ENCODE peak calls at places on chromosomes 5 and 9, in eight cellular contexts. C is breast epithelium, N is keratinocyte, G is OCI-LY7, K is lower lobe of right lung, S is uterus, O is cardiac muscle cell, F is psoas muscle. M is an unnamed sample.
A peak's percentile ranks its signal among the peaks of the same experiment; 100 is the strongest.

GRCh38 chr5:72195581-72195980 is 88.3 kb downstream of the MAP1B start:
- DNase-seq in G (no peak), N (no peak), F (no peak), C (no peak), O (no peak), K (no peak), S (no peak), M (no peak)

GRCh38 chr5:95781101-95781583 is 41.4 kb downstream of the GLRX start:
- DNase-seq in S (peak; percentile 85), G (peak; percentile 88), C (peak; percentile 79), K (peak; percentile 85), O (peak; percentile 83), N (no peak), F (peak; percentile 88), M (peak; percentile 82)

GRCh38 chr9:26685857-26686256 is 206.7 kb downstream of the CAAP1 start:
- DNase-seq in K (no peak), G (no peak), F (no peak), C (no peak), S (no peak), N (no peak), O (no peak), M (no peak)

GRCh38 chr5:135526924-135527323 is 8.8 kb downstream of the NEUROG1 start:
- DNase-seq in F (no peak), N (no peak), C (no peak), G (no peak), K (no peak), S (no peak), O (no peak), M (no peak)

GRCh38 chr5:146754621-146755020 is 123.9 kb downstream of the PPP2R2B start:
- DNase-seq in K (no peak), C (no peak), F (no peak), N (no peak), G (no peak), S (no peak), O (no peak), M (no peak)

GRCh38 chr5:36607114-36607561 is 732 bp downstream of the SLC1A3 start:
- DNase-seq in N (no peak), O (peak; percentile 72), G (no peak), K (peak; percentile 51), F (peak; percentile 63), C (no peak), S (no peak), M (peak; percentile 82)

GRCh38 chr9:37964740-37965081 is 60.8 kb upstream of the SLC25A51 start:
- DNase-seq in O (no peak), K (no peak), G (no peak), F (no peak), C (no peak), N (no peak), S (no peak), M (no peak)

GRCh38 chr5:55694152-55694830 is 17.8 kb downstream of the SLC38A9 start:
- DNase-seq in F (no peak), G (peak; percentile 54), S (no peak), C (no peak), K (no peak), N (no peak), O (peak; percentile 19), M (no peak)

GRCh38 chr5:117679046-117679445 is 1104.4 kb upstream of the SEMA6A start:
- DNase-seq in G (no peak), C (no peak), O (no peak), K (no peak), F (no peak), N (no peak), S (no peak), M (no peak)

GRCh38 chr9:121950441-121950840 is 142.7 kb downstream of the TTLL11 start:
- DNase-seq in G (no peak), O (no peak), K (no peak), N (no peak), S (no peak), F (no peak), C (no peak), M (no peak)

GRCh38 chr5:116135344-116135743 is 50.5 kb downstream of the COMMD10 start:
- DNase-seq in G (no peak), F (no peak), K (no peak), S (no peak), C (no peak), N (no peak), O (no peak), M (no peak)

GRCh38 chr5:14406554-14406849 is 175.1 kb upstream of the OTULINL start:
- DNase-seq in F (no peak), C (no peak), O (no peak), S (no peak), G (no peak), K (no peak), N (no peak), M (no peak)

GRCh38 chr9:85746309-85746708 is 4.6 kb upstream of the AGTPBP1 start:
- DNase-seq in F (no peak), K (no peak), S (no peak), G (no peak), O (no peak), C (no peak), N (no peak), M (no peak)

GRCh38 chr9:85745203-85745602 is 3.4 kb upstream of the AGTPBP1 start:
- DNase-seq in S (no peak), N (no peak), F (no peak), G (no peak), K (no peak), C (no peak), O (no peak), M (no peak)

GRCh38 chr9:85742630-85742928 is 825 bp upstream of the AGTPBP1 start:
- DNase-seq in S (no peak), O (no peak), G (no peak), C (no peak), N (no peak), F (no peak), K (no peak), M (no peak)

GRCh38 chr9:85743290-85744128 is 1.8 kb upstream of the AGTPBP1 start:
- DNase-seq in N (peak; percentile 64), F (peak; percentile 56), C (no peak), K (peak; percentile 80), O (no peak), S (no peak), G (no peak), M (peak; percentile 76)

DNA sequence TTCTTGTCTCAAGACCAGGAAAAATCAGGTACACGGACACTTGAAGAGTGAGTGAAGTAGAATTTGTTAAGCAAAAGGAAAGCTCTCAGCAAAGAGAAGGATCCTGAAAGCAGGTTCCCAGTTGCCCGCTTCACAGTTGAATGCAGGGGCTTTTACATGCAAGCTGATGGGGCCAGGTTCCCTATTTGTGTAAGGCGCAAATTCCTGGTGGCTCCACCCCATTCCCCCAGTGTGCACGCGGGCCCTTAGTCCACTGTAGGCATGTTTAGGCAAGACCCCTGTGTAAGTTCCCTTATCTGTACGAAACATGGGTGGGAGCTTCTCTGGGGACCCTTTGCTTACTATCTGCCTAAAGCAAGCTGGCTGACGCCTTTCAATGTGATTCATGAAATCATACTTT is 2.7 kb upstream of the AGTPBP1 start:
- DNase-seq in K (no peak), O (no peak), N (no peak), F (no peak), G (no peak), S (no peak), C (no peak), M (no peak)
- H3K4me1 ChIP-seq in K (peaks cover 24% of the 10 kb centered on the region), O (peaks cover 12% of the 10 kb centered on the region), N (peaks cover 21% of the 10 kb centered on the region), F (peaks cover 8% of the 10 kb centered on the region), G (peaks cover 10% of the 10 kb centered on the region), S (no peaks in the 10 kb centered on the region), C (no peaks in the 10 kb centered on the region), M (no peaks in the 10 kb centered on the region)

GRCh38 chr9:77291714-77292113 is 114.4 kb downstream of the VPS13A start:
- DNase-seq in S (no peak), G (peak; percentile 2), O (no peak), C (no peak), N (no peak), F (no peak), K (no peak), M (no peak)
- TF ChIP-seq CTCF in S (no peak), G (peak; percentile 43), O (peak; percentile 47), C (no peak), N (peak; percentile 75), F (no peak), K (peak; percentile 28), M (no peak)

DNA sequence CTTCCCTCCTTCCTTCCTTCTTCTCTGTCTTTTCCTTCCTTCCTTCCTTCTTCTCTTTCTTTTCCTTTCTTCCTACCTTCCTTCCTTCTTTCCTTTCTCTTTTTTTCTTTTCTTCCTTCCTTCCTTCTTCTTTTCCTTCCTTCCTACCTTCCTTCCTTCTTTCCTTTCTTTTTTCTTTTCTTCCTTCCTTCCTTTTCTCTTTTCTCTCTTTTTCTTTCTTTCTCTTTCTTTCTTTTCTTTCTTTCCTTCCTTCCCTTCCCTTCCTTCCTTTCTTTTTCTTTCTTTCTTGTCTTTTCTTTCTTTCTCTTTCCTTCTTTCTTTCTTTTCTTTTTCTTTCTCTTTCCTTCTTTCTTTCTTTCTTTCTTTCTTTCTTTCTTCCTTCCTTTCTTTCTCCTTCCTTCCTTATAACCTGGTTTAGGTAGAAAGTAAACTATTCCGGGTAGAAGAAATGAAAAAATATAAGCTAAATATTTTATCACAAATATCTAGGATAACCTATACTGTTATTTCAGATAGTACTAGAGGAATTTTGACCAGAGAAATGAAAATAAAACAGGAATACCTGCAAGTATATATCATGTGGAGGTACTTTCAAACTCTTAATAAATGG is 1741.8 kb upstream of the CDH9 start:
- DNase-seq in K (no peak), F (no peak), N (no peak), O (no peak), C (no peak), G (no peak), S (no peak), M (no peak)
- H3K4me1 ChIP-seq in K (no peaks in the 10 kb centered on the region), F (no peaks in the 10 kb centered on the region), N (no peaks in the 10 kb centered on the region), O (no peaks in the 10 kb centered on the region), C (no peaks in the 10 kb centered on the region), G (no peaks in the 10 kb centered on the region), S (no peaks in the 10 kb centered on the region), M (no peaks in the 10 kb centered on the region)

GRCh38 chr5:179276838-179277395 is 68.3 kb downstream of the ADAMTS2 start:
- DNase-seq in O (peak; percentile 50), G (no peak), F (no peak), K (peak; percentile 33), S (no peak), N (no peak), C (no peak), M (no peak)
- TF ChIP-seq CTCF in O (peak; percentile 22), G (no peak), F (no peak), K (no peak), S (no peak), N (no peak), C (no peak), M (no peak)

DNA sequence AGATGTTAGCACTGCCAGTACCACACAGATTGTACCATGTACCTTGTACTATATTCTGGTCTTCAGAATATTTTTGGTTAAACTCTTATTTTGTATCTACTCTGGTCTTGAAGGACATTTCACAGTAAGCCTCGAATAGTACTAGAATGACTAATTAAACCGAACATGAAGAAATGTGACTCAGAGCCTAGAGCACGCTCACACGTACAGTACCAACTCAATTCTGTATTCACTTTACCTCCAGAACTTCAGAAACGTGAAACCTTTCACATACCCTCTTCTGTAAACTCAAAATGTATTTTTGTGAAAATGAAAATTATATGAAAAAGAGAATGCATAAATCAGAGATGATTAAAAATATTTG is 112.8 kb downstream of the MVB12B start:
- DNase-seq in O (no peak), G (no peak), N (no peak), F (no peak), S (no peak), C (no peak), K (no peak), M (no peak)
- H3K4me1 ChIP-seq in O (peaks cover 4% of the 10 kb centered on the region), G (no peaks in the 10 kb centered on the region), N (peaks cover 3% of the 10 kb centered on the region), F (no peaks in the 10 kb centered on the region), S (no peaks in the 10 kb centered on the region), C (no peaks in the 10 kb centered on the region), K (no peaks in the 10 kb centered on the region), M (no peaks in the 10 kb centered on the region)